ENCODE peak calls at places on chromosomes 2 and 18, in nine cellular contexts. One of them, this sample, is unnamed.

GRCh38 chr2:208092093-208092832 is 32.1 kb downstream of the CRYGD start:
- DNase-seq in upper lobe of left lung: no peak
- DNase-seq in transverse colon: no peak
- DNase-seq in tibial nerve: no peak
- DNase-seq in ovary: no peak
- DNase-seq in A549: no peak
- DNase-seq in suprapubic skin: no peak
- DNase-seq in SK-N-SH: no peak
- DNase-seq in stomach: no peak
- DNase-seq in this sample: no peak

GRCh38 chr2:118278046-118278445 is 189.8 kb downstream of the INSIG2 start:
- DNase-seq in transverse colon: no peak
- DNase-seq in suprapubic skin: no peak
- DNase-seq in tibial nerve: no peak
- DNase-seq in stomach: no peak
- DNase-seq in SK-N-SH: no peak
- DNase-seq in A549: no peak
- DNase-seq in upper lobe of left lung: no peak
- DNase-seq in ovary: no peak
- DNase-seq in this sample: no peak

GRCh38 chr2:317501-318424 is 29.9 kb upstream of the ALKAL2 start:
- DNase-seq in transverse colon: no peak
- DNase-seq in SK-N-SH: no peak
- DNase-seq in A549: no peak
- DNase-seq in upper lobe of left lung: no peak
- DNase-seq in tibial nerve: no peak
- DNase-seq in stomach: no peak
- DNase-seq in suprapubic skin: no peak
- DNase-seq in ovary: no peak
- DNase-seq in this sample: no peak

GRCh38 chr18:77374106-77374505 is 124.5 kb downstream of the GALR1 start:
- DNase-seq in transverse colon: peak; percentile 76
- DNase-seq in suprapubic skin: no peak
- DNase-seq in upper lobe of left lung: no peak
- DNase-seq in stomach: no peak
- DNase-seq in tibial nerve: peak; percentile 29
- DNase-seq in SK-N-SH: no peak
- DNase-seq in ovary: peak; percentile 55
- DNase-seq in A549: no peak
- DNase-seq in this sample: no peak

GRCh38 chr2:97645112-97645699 is 656 bp upstream of the COX5B start:
- DNase-seq in stomach: no peak
- DNase-seq in A549: no peak
- DNase-seq in suprapubic skin: no peak
- DNase-seq in SK-N-SH: peak; percentile 47
- DNase-seq in tibial nerve: no peak
- DNase-seq in transverse colon: no peak
- DNase-seq in ovary: no peak
- DNase-seq in upper lobe of left lung: peak; percentile 42
- DNase-seq in this sample: peak; percentile 74

GRCh38 chr2:28252308-28252707 is 140.3 kb upstream of the FOSL2 start:
- DNase-seq in suprapubic skin: no peak
- DNase-seq in ovary: no peak
- DNase-seq in stomach: no peak
- DNase-seq in A549: no peak
- DNase-seq in transverse colon: no peak
- DNase-seq in tibial nerve: no peak
- DNase-seq in upper lobe of left lung: no peak
- DNase-seq in SK-N-SH: no peak
- DNase-seq in this sample: no peak

GRCh38 chr18:49227456-49227855 is 233.0 kb downstream of the DYM start:
- DNase-seq in suprapubic skin: no peak
- DNase-seq in SK-N-SH: no peak
- DNase-seq in ovary: no peak
- DNase-seq in transverse colon: peak; percentile 60
- DNase-seq in tibial nerve: no peak
- DNase-seq in A549: no peak
- DNase-seq in stomach: no peak
- DNase-seq in upper lobe of left lung: no peak
- DNase-seq in this sample: no peak

GRCh38 chr2:213086050-213086449 is 65.4 kb downstream of the IKZF2 start:
- DNase-seq in ovary: no peak
- DNase-seq in suprapubic skin: no peak
- DNase-seq in tibial nerve: no peak
- DNase-seq in SK-N-SH: no peak
- DNase-seq in transverse colon: no peak
- DNase-seq in stomach: no peak
- DNase-seq in A549: no peak
- DNase-seq in upper lobe of left lung: no peak
- DNase-seq in this sample: no peak

GRCh38 chr2:149037851-149038250 is 648 bp upstream of the LYPD6B start:
- DNase-seq in transverse colon: no peak
- DNase-seq in upper lobe of left lung: no peak
- DNase-seq in A549: no peak
- DNase-seq in suprapubic skin: no peak
- DNase-seq in tibial nerve: no peak
- DNase-seq in ovary: no peak
- DNase-seq in stomach: peak; percentile 53
- DNase-seq in SK-N-SH: peak; percentile 36
- DNase-seq in this sample: no peak
- H3K4me3 ChIP-seq in transverse colon: peak overlapping the region; percentile 52
- H3K4me3 ChIP-seq in upper lobe of left lung: peak overlapping the region; percentile 49
- H3K4me3 ChIP-seq in A549: peak overlapping the region; percentile 46
- H3K4me3 ChIP-seq in suprapubic skin: peak overlapping the region; percentile 62
- H3K4me3 ChIP-seq in tibial nerve: no peak overlapping the region
- H3K4me3 ChIP-seq in ovary: no peak overlapping the region
- H3K4me3 ChIP-seq in stomach: peak overlapping the region; percentile 54
- H3K4me3 ChIP-seq in SK-N-SH: no peak overlapping the region
- H3K4me3 ChIP-seq in this sample: no peak overlapping the region

GRCh38 chr2:25740810-25741381 is 67.5 kb upstream of the DTNB start:
- DNase-seq in SK-N-SH: no peak
- DNase-seq in ovary: no peak
- DNase-seq in upper lobe of left lung: no peak
- DNase-seq in stomach: no peak
- DNase-seq in A549: no peak
- DNase-seq in suprapubic skin: no peak
- DNase-seq in transverse colon: no peak
- DNase-seq in tibial nerve: no peak
- DNase-seq in this sample: no peak
- TF ChIP-seq EP300 in SK-N-SH: no peak
- TF ChIP-seq EP300 in ovary: no peak
- TF ChIP-seq EP300 in upper lobe of left lung: no peak
- TF ChIP-seq EP300 in stomach: no peak
- TF ChIP-seq EP300 in A549: no peak
- TF ChIP-seq EP300 in suprapubic skin: no peak
- TF ChIP-seq EP300 in transverse colon: no peak
- TF ChIP-seq EP300 in tibial nerve: no peak
- TF ChIP-seq EP300 in this sample: no peak

GRCh38 chr18:32183503-32183902 is 6.3 kb upstream of the MEP1B start:
- DNase-seq in stomach: no peak
- DNase-seq in suprapubic skin: no peak
- DNase-seq in transverse colon: no peak
- DNase-seq in SK-N-SH: no peak
- DNase-seq in ovary: no peak
- DNase-seq in upper lobe of left lung: no peak
- DNase-seq in tibial nerve: no peak
- DNase-seq in A549: no peak
- DNase-seq in this sample: no peak
- H3K4me1 ChIP-seq in stomach: no peaks in the 10 kb centered on the region
- H3K4me1 ChIP-seq in suprapubic skin: no peaks in the 10 kb centered on the region
- H3K4me1 ChIP-seq in transverse colon: no peaks in the 10 kb centered on the region
- H3K4me1 ChIP-seq in SK-N-SH: no peaks in the 10 kb centered on the region
- H3K4me1 ChIP-seq in ovary: no peaks in the 10 kb centered on the region
- H3K4me1 ChIP-seq in upper lobe of left lung: no peaks in the 10 kb centered on the region
- H3K4me1 ChIP-seq in tibial nerve: no peaks in the 10 kb centered on the region
- H3K4me1 ChIP-seq in A549: no peaks in the 10 kb centered on the region
- H3K4me1 ChIP-seq in this sample: no peaks in the 10 kb centered on the region

GRCh38 chr18:61992285-61992684 is 99.5 kb upstream of the RNF152 start:
- DNase-seq in ovary: no peak
- DNase-seq in SK-N-SH: no peak
- DNase-seq in A549: no peak
- DNase-seq in suprapubic skin: no peak
- DNase-seq in tibial nerve: no peak
- DNase-seq in transverse colon: no peak
- DNase-seq in upper lobe of left lung: no peak
- DNase-seq in stomach: no peak
- DNase-seq in this sample: no peak
- H3K4me3 ChIP-seq in ovary: no peak overlapping the region
- H3K4me3 ChIP-seq in SK-N-SH: no peak overlapping the region
- H3K4me3 ChIP-seq in A549: no peak overlapping the region
- H3K4me3 ChIP-seq in suprapubic skin: no peak overlapping the region
- H3K4me3 ChIP-seq in tibial nerve: no peak overlapping the region
- H3K4me3 ChIP-seq in transverse colon: no peak overlapping the region
- H3K4me3 ChIP-seq in upper lobe of left lung: no peak overlapping the region
- H3K4me3 ChIP-seq in stomach: no peak overlapping the region
- H3K4me3 ChIP-seq in this sample: no peak overlapping the region

DNA sequence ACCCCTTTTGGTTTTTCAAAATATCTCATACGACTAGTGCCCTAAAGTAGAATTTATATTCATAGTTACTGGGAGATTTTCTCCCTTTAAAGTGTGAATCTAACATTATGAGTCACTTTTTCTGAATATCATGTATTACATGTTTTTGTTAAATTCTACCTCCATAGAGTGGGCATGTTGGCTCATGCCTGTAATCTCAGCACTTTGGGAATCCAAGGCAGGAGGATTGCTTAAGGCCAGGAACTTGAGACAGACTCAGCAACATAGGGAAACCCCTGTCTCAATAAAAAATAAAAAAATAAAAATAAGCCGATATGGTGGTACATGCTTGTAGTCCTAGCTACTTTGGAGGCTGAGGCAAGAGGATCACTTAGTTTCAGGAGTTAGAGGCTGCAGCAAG is 45.3 kb upstream of the UNC80 start:
- DNase-seq in SK-N-SH: no peak
- DNase-seq in ovary: no peak
- DNase-seq in transverse colon: no peak
- DNase-seq in suprapubic skin: no peak
- DNase-seq in tibial nerve: no peak
- DNase-seq in A549: no peak
- DNase-seq in upper lobe of left lung: no peak
- DNase-seq in stomach: no peak
- DNase-seq in this sample: no peak
- TF ChIP-seq EP300 in SK-N-SH: no peak
- TF ChIP-seq EP300 in ovary: no peak
- TF ChIP-seq EP300 in transverse colon: no peak
- TF ChIP-seq EP300 in suprapubic skin: no peak
- TF ChIP-seq EP300 in tibial nerve: no peak
- TF ChIP-seq EP300 in A549: no peak
- TF ChIP-seq EP300 in upper lobe of left lung: no peak
- TF ChIP-seq EP300 in stomach: no peak
- TF ChIP-seq EP300 in this sample: no peak

DNA sequence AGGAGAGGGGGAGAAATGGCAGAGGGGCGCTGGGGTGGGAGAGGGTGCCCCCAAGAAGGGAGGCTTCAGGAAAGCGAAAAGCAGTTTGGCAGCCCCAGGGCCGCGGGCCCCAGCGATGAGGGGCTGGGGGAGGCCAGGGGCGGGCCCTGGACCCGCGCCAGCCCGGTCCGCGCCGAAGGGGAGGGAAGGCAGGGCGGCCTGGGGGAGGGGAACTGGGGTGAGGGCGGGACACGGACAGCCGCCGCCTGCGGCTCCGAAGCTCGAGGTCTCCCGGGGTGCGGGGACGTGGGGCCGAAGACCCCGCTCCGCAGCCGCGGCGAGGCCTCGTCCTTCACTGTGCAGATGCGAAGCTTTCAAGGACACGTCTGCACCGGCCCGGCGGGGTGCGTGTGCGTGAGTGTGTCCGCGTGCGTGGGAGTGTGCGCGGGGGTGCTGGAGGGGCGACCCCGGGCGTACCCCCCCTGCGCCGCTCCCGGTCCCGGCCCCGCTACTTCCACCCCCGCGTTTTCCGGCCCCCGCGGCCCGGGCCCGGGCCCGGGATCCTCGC is 1.3 kb downstream of the DNMT3A start:
- DNase-seq in tibial nerve: no peak
- DNase-seq in upper lobe of left lung: no peak
- DNase-seq in transverse colon: peak; percentile 57
- DNase-seq in suprapubic skin: no peak
- DNase-seq in SK-N-SH: peak; percentile 91
- DNase-seq in A549: no peak
- DNase-seq in stomach: no peak
- DNase-seq in ovary: peak; percentile 78
- DNase-seq in this sample: peak; percentile 77
- H3K4me1 ChIP-seq in tibial nerve: peaks cover 22% of the 10 kb centered on the region
- H3K4me1 ChIP-seq in upper lobe of left lung: peaks cover 22% of the 10 kb centered on the region
- H3K4me1 ChIP-seq in transverse colon: peaks cover 27% of the 10 kb centered on the region
- H3K4me1 ChIP-seq in suprapubic skin: peaks cover 45% of the 10 kb centered on the region
- H3K4me1 ChIP-seq in SK-N-SH: peaks cover 4% of the 10 kb centered on the region
- H3K4me1 ChIP-seq in A549: peaks cover 9% of the 10 kb centered on the region
- H3K4me1 ChIP-seq in stomach: peaks cover 63% of the 10 kb centered on the region
- H3K4me1 ChIP-seq in ovary: peaks cover 12% of the 10 kb centered on the region
- H3K4me1 ChIP-seq in this sample: peaks cover 48% of the 10 kb centered on the region

GRCh38 chr2:142716463-142717242 is 160.8 kb upstream of the KYNU start:
- DNase-seq in A549: no peak
- DNase-seq in suprapubic skin: no peak
- DNase-seq in ovary: no peak
- DNase-seq in stomach: no peak
- DNase-seq in transverse colon: no peak
- DNase-seq in SK-N-SH: no peak
- DNase-seq in upper lobe of left lung: no peak
- DNase-seq in tibial nerve: no peak
- DNase-seq in this sample: no peak
- H3K4me3 ChIP-seq in A549: no peak overlapping the region
- H3K4me3 ChIP-seq in suprapubic skin: no peak overlapping the region
- H3K4me3 ChIP-seq in ovary: no peak overlapping the region
- H3K4me3 ChIP-seq in stomach: no peak overlapping the region
- H3K4me3 ChIP-seq in transverse colon: no peak overlapping the region
- H3K4me3 ChIP-seq in SK-N-SH: no peak overlapping the region
- H3K4me3 ChIP-seq in upper lobe of left lung: no peak overlapping the region
- H3K4me3 ChIP-seq in tibial nerve: no peak overlapping the region
- H3K4me3 ChIP-seq in this sample: no peak overlapping the region

GRCh38 chr2:131037398-131038257 is 55.6 kb downstream of the FAM168B start:
- DNase-seq in tibial nerve: no peak
- DNase-seq in ovary: no peak
- DNase-seq in suprapubic skin: peak; percentile 47
- DNase-seq in stomach: no peak
- DNase-seq in A549: no peak
- DNase-seq in upper lobe of left lung: no peak
- DNase-seq in SK-N-SH: peak; percentile 31
- DNase-seq in transverse colon: no peak
- DNase-seq in this sample: peak; percentile 39
- TF ChIP-seq EP300 in tibial nerve: no peak
- TF ChIP-seq EP300 in ovary: no peak
- TF ChIP-seq EP300 in suprapubic skin: no peak
- TF ChIP-seq EP300 in stomach: no peak
- TF ChIP-seq EP300 in A549: no peak
- TF ChIP-seq EP300 in upper lobe of left lung: no peak
- TF ChIP-seq EP300 in SK-N-SH: no peak
- TF ChIP-seq EP300 in transverse colon: no peak
- TF ChIP-seq EP300 in this sample: no peak